ENCODE peak calls at places on chromosomes 11 and 22, in seven cellular contexts. One of them, this sample, is unnamed.

GRCh38 chr11:37770145-37770544 is 1172.1 kb upstream of the RAG2 start:
- DNase-seq in CD4-positive, alpha-beta memory T cell: no peak
- DNase-seq in GOT3: no peak
- DNase-seq in effector CD8-positive, alpha-beta T cell: no peak
- DNase-seq in stimulated activated CD4-positive, alpha-beta T cell treated with anti-CD3 and anti-CD28 coated beads, Interleukin-1b, Interleukin-23, amount 100 ng/mL, for 1 hour: no peak
- DNase-seq in Right ventricle myocardium inferior: no peak
- DNase-seq in AG04450: no peak
- DNase-seq in this sample: peak; percentile 71

GRCh38 chr11:47433991-47434786 is 8.0 kb upstream of the PSMC3 start:
- DNase-seq in CD4-positive, alpha-beta memory T cell: no peak
- DNase-seq in GOT3: peak; percentile 11
- DNase-seq in effector CD8-positive, alpha-beta T cell: no peak
- DNase-seq in stimulated activated CD4-positive, alpha-beta T cell treated with anti-CD3 and anti-CD28 coated beads, Interleukin-1b, Interleukin-23, amount 100 ng/mL, for 1 hour: no peak
- DNase-seq in Right ventricle myocardium inferior: no peak
- DNase-seq in AG04450: no peak
- DNase-seq in this sample: no peak

GRCh38 chr11:108511851-108512474 is 13.8 kb upstream of the POGLUT3 start:
- DNase-seq in CD4-positive, alpha-beta memory T cell: no peak
- DNase-seq in GOT3: no peak
- DNase-seq in effector CD8-positive, alpha-beta T cell: no peak
- DNase-seq in stimulated activated CD4-positive, alpha-beta T cell treated with anti-CD3 and anti-CD28 coated beads, Interleukin-1b, Interleukin-23, amount 100 ng/mL, for 1 hour: no peak
- DNase-seq in Right ventricle myocardium inferior: no peak
- DNase-seq in AG04450: no peak
- DNase-seq in this sample: peak; percentile 94

GRCh38 chr11:130001491-130002351 is 914 bp downstream of the PRDM10 start:
- DNase-seq in CD4-positive, alpha-beta memory T cell: peak; percentile 31
- DNase-seq in GOT3: no peak
- DNase-seq in effector CD8-positive, alpha-beta T cell: peak; percentile 29
- DNase-seq in stimulated activated CD4-positive, alpha-beta T cell treated with anti-CD3 and anti-CD28 coated beads, Interleukin-1b, Interleukin-23, amount 100 ng/mL, for 1 hour: peak; percentile 20
- DNase-seq in Right ventricle myocardium inferior: peak; percentile 73
- DNase-seq in AG04450: no peak
- DNase-seq in this sample: peak; percentile 27

GRCh38 chr22:29201722-29202230 is 3.9 kb upstream of the EMID1 start:
- DNase-seq in CD4-positive, alpha-beta memory T cell: no peak
- DNase-seq in GOT3: no peak
- DNase-seq in effector CD8-positive, alpha-beta T cell: no peak
- DNase-seq in stimulated activated CD4-positive, alpha-beta T cell treated with anti-CD3 and anti-CD28 coated beads, Interleukin-1b, Interleukin-23, amount 100 ng/mL, for 1 hour: no peak
- DNase-seq in Right ventricle myocardium inferior: no peak
- DNase-seq in AG04450: no peak
- DNase-seq in this sample: no peak

GRCh38 chr11:30326114-30326783 is 3.3 kb downstream of the ARL14EP start:
- DNase-seq in CD4-positive, alpha-beta memory T cell: no peak
- DNase-seq in GOT3: no peak
- DNase-seq in effector CD8-positive, alpha-beta T cell: no peak
- DNase-seq in stimulated activated CD4-positive, alpha-beta T cell treated with anti-CD3 and anti-CD28 coated beads, Interleukin-1b, Interleukin-23, amount 100 ng/mL, for 1 hour: no peak
- DNase-seq in Right ventricle myocardium inferior: no peak
- DNase-seq in AG04450: no peak
- DNase-seq in this sample: peak; percentile 42

GRCh38 chr11:119745112-119745511 is 16.1 kb upstream of the NECTIN1 start:
- DNase-seq in CD4-positive, alpha-beta memory T cell: no peak
- DNase-seq in GOT3: no peak
- DNase-seq in effector CD8-positive, alpha-beta T cell: no peak
- DNase-seq in stimulated activated CD4-positive, alpha-beta T cell treated with anti-CD3 and anti-CD28 coated beads, Interleukin-1b, Interleukin-23, amount 100 ng/mL, for 1 hour: no peak
- DNase-seq in Right ventricle myocardium inferior: no peak
- DNase-seq in AG04450: no peak
- DNase-seq in this sample: no peak

GRCh38 chr22:38513063-38513462 is 7.0 kb upstream of the DDX17 start:
- DNase-seq in CD4-positive, alpha-beta memory T cell: no peak
- DNase-seq in GOT3: no peak
- DNase-seq in effector CD8-positive, alpha-beta T cell: peak; percentile 17
- DNase-seq in stimulated activated CD4-positive, alpha-beta T cell treated with anti-CD3 and anti-CD28 coated beads, Interleukin-1b, Interleukin-23, amount 100 ng/mL, for 1 hour: no peak
- DNase-seq in Right ventricle myocardium inferior: no peak
- DNase-seq in AG04450: no peak
- DNase-seq in this sample: no peak

GRCh38 chr11:71931245-71931602 is 2.4 kb downstream of the RNF121 start:
- DNase-seq in CD4-positive, alpha-beta memory T cell: no peak
- DNase-seq in GOT3: no peak
- DNase-seq in effector CD8-positive, alpha-beta T cell: no peak
- DNase-seq in stimulated activated CD4-positive, alpha-beta T cell treated with anti-CD3 and anti-CD28 coated beads, Interleukin-1b, Interleukin-23, amount 100 ng/mL, for 1 hour: no peak
- DNase-seq in Right ventricle myocardium inferior: no peak
- DNase-seq in AG04450: no peak
- DNase-seq in this sample: no peak

GRCh38 chr11:35295751-35296150 is 123.6 kb downstream of the SLC1A2 start:
- DNase-seq in CD4-positive, alpha-beta memory T cell: no peak
- DNase-seq in GOT3: no peak
- DNase-seq in effector CD8-positive, alpha-beta T cell: no peak
- DNase-seq in stimulated activated CD4-positive, alpha-beta T cell treated with anti-CD3 and anti-CD28 coated beads, Interleukin-1b, Interleukin-23, amount 100 ng/mL, for 1 hour: no peak
- DNase-seq in Right ventricle myocardium inferior: no peak
- DNase-seq in AG04450: no peak
- DNase-seq in this sample: peak; percentile 42

GRCh38 chr11:1298695-1299492 is 10.5 kb downstream of the TOLLIP start:
- DNase-seq in CD4-positive, alpha-beta memory T cell: no peak
- DNase-seq in GOT3: no peak
- DNase-seq in effector CD8-positive, alpha-beta T cell: no peak
- DNase-seq in stimulated activated CD4-positive, alpha-beta T cell treated with anti-CD3 and anti-CD28 coated beads, Interleukin-1b, Interleukin-23, amount 100 ng/mL, for 1 hour: no peak
- DNase-seq in Right ventricle myocardium inferior: peak; percentile 93
- DNase-seq in AG04450: no peak
- DNase-seq in this sample: peak; percentile 85